ENCODE peak calls at places on chromosome 1, in four cellular contexts. E is fibroblast of lung, F is endothelial cell of umbilical vein, O is HCT116. T is an unnamed sample.
A peak's percentile ranks its signal among the peaks of the same experiment; 100 is the strongest.

GRCh38 chr1:236455242-236455641 is 61.2 kb downstream of the EDARADD start:
- DNase-seq in F (no peak), O (no peak), E (no peak), T (no peak)

GRCh38 chr1:223834660-223835263 is 11.0 kb downstream of the TP53BP2 start:
- DNase-seq in F (no peak), O (no peak), E (peak; percentile 79), T (no peak)

GRCh38 chr1:20233394-20233793 is 47.1 kb upstream of the PLA2G2C start:
- DNase-seq in E (peak; percentile 56), O (peak; percentile 21), F (peak; percentile 37), T (peak; percentile 64)

GRCh38 chr1:171122299-171122698 is 31.6 kb downstream of the FMO3 start:
- DNase-seq in E (no peak), F (no peak), O (no peak), T (no peak)

GRCh38 chr1:236156512-236157208 is 14.3 kb downstream of the GPR137B start:
- DNase-seq in E (no peak), F (no peak), O (no peak), T (no peak)

GRCh38 chr1:58870298-58870676 is 86.4 kb upstream of the JUN start:
- DNase-seq in E (no peak), F (peak; percentile 77), O (no peak), T (peak; percentile 87)

GRCh38 chr1:27603320-27603961 is 503 bp downstream of the AHDC1 start:
- DNase-seq in O (no peak), E (no peak), F (peak; percentile 29), T (no peak)

GRCh38 chr1:40338745-40339419 is 21.8 kb upstream of the COL9A2 start:
- DNase-seq in O (peak; percentile 74), E (peak; percentile 77), F (peak; percentile 87), T (peak; percentile 93)

GRCh38 chr1:36609241-36610027 is 126.7 kb upstream of the CSF3R start:
- DNase-seq in O (peak; percentile 68), F (peak; percentile 31), E (peak; percentile 28), T (peak; percentile 43)

GRCh38 chr1:151976015-151976343 is 17.7 kb downstream of the S100A10 start:
- DNase-seq in E (no peak), O (no peak), F (no peak), T (no peak)

GRCh38 chr1:180057883-180058396 is 96.7 kb upstream of the QSOX1 start:
- DNase-seq in F (no peak), O (no peak), E (peak; percentile 18), T (no peak)

GRCh38 chr1:94597701-94598100 is 56.1 kb upstream of the F3 start:
- DNase-seq in F (no peak), E (peak; percentile 47), O (no peak), T (peak; percentile 91)

GRCh38 chr1:217418241-217418840 is 212.5 kb downstream of the GPATCH2 start:
- DNase-seq in O (no peak), E (peak; percentile 71), F (no peak), T (no peak)

GRCh38 chr1:171495444-171495843 is 10.1 kb downstream of the PRRC2C start:
- DNase-seq in E (no peak), O (no peak), F (peak; percentile 12), T (no peak)

GRCh38 chr1:109935451-109935900 is 24.8 kb downstream of the CSF1 start:
- DNase-seq in F (no peak), O (no peak), E (no peak), T (no peak)

GRCh38 chr1:18962121-18962721 is 5.7 kb upstream of the IFFO2 start:
- DNase-seq in F (no peak), E (no peak), O (no peak), T (no peak)

GRCh38 chr1:179742717-179743678 is at the start of gene FAM163A:
- DNase-seq in O (no peak), F (no peak), E (no peak), T (no peak)

GRCh38 chr1:193754732-193755427 is 568.5 kb upstream of the B3GALT2 start:
- DNase-seq in F (no peak), O (peak; percentile 2), E (peak; percentile 19), T (no peak)

GRCh38 chr1:3071507-3072177 is 2.6 kb downstream of the PRDM16 start:
- DNase-seq in F (no peak), O (no peak), E (no peak), T (no peak)

GRCh38 chr1:24177161-24177560 is 9.9 kb downstream of the IFNLR1 start:
- DNase-seq in F (no peak), E (no peak), O (no peak), T (no peak)
- H3K9me3 ChIP-seq in F (no peaks in the 10 kb centered on the region), E (no peaks in the 10 kb centered on the region), O (no peaks in the 10 kb centered on the region), T (no peaks in the 10 kb centered on the region)

GRCh38 chr1:47562147-47562546 is 124.3 kb downstream of the FOXD2 start:
- DNase-seq in F (no peak), O (no peak), E (no peak), T (no peak)

GRCh38 chr1:47559944-47560695 is 122.3 kb downstream of the FOXD2 start:
- DNase-seq in F (no peak), E (no peak), O (no peak), T (no peak)

GRCh38 chr1:47562799-47563198 is 125.0 kb downstream of the FOXD2 start:
- DNase-seq in E (no peak), O (no peak), F (no peak), T (no peak)

GRCh38 chr1:47563206-47563605 is 125.4 kb downstream of the FOXD2 start:
- DNase-seq in F (no peak), O (no peak), E (no peak), T (no peak)

GRCh38 chr1:47561523-47562007 is 123.7 kb downstream of the FOXD2 start:
- DNase-seq in O (no peak), F (no peak), E (no peak), T (no peak)
- H3K4me3 ChIP-seq in O (no peak overlapping the region), F (no peak overlapping the region), E (no peak overlapping the region), T (no peak overlapping the region)

GRCh38 chr1:229023651-229024295 is 247.1 kb upstream of the RAB4A start:
- DNase-seq in E (no peak), F (no peak), O (no peak), T (no peak)

GRCh38 chr1:229025576-229025975 is 245.3 kb upstream of the RAB4A start:
- DNase-seq in E (no peak), O (no peak), F (no peak), T (no peak)

GRCh38 chr1:229027158-229027557 is 243.8 kb upstream of the RAB4A start:
- DNase-seq in O (no peak), F (no peak), E (no peak), T (no peak)

GRCh38 chr1:229022595-229023350 is 248.1 kb upstream of the RAB4A start:
- DNase-seq in F (no peak), O (no peak), E (no peak), T (no peak)

DNA sequence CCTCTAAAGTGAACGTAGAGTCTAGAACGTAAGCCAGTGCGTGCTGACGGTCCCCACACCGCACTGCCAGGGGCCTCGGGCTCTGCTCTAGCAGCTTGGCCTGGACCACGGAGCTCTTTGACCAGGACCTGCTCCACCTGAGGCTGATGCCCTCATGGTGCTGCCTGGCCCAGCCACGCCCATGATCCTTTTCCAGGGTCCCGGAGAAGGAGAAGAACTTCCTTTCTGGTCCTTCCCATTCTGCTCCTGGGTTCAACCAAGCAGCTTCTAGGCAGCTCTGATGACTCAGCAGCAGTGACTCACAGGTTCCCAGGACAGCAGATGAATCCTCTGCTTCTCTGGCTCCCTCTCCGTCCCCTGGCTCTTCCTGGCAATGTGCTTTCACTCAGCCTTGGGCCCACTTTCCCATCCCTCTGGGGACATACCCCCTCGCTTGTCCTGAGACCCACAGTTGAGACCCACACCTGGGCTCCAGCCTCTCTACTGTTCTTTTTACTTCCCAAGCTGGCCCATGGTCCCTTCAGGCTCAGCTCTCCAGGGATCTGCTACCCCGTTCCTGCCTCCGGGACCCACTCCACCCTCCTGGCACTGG is 246.3 kb upstream of the RAB4A start:
- DNase-seq in E (peak; percentile 85), O (peak; percentile 57), F (peak; percentile 55), T (no peak)
- H2AFZ ChIP-seq in E (no peak overlapping the region), O (peak overlapping the region; percentile 71), F (no peak overlapping the region), T (no peak overlapping the region)

GRCh38 chr1:174742805-174743653 is 256.7 kb upstream of the CACYBP start:
- DNase-seq in E (no peak), F (no peak), O (no peak), T (no peak)

GRCh38 chr1:174746024-174746808 is 253.5 kb upstream of the CACYBP start:
- DNase-seq in F (no peak), E (no peak), O (no peak), T (no peak)

GRCh38 chr1:174743654-174744561 is 255.8 kb upstream of the CACYBP start:
- DNase-seq in O (peak; percentile 28), F (peak; percentile 52), E (peak; percentile 71), T (peak; percentile 52)

GRCh38 chr1:174747613-174748012 is 252.1 kb upstream of the CACYBP start:
- DNase-seq in O (no peak), E (no peak), F (no peak), T (no peak)

DNA sequence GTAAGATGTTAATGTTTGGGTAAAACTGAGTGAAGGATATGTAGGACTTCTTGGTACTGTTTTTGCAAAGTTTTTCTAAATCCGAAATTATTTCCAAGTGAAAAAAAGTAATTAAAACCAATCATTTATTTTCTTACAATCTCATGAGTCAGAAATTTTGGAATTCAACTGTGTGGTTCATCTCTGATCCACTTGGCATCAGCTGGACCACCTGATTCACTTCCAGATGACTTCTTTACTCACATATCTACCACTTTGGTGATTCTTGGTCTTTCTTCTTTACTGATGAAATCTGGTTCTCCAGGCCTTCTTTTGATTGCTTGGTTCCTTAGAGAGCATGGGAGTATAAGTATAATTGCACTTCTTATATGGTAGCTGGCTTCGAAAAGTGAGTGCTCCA is 254.9 kb upstream of the CACYBP start:
- DNase-seq in E (no peak), O (no peak), F (no peak), T (no peak)
- H3K9me3 ChIP-seq in E (no peaks in the 10 kb centered on the region), O (no peaks in the 10 kb centered on the region), F (no peaks in the 10 kb centered on the region), T (no peaks in the 10 kb centered on the region)

DNA sequence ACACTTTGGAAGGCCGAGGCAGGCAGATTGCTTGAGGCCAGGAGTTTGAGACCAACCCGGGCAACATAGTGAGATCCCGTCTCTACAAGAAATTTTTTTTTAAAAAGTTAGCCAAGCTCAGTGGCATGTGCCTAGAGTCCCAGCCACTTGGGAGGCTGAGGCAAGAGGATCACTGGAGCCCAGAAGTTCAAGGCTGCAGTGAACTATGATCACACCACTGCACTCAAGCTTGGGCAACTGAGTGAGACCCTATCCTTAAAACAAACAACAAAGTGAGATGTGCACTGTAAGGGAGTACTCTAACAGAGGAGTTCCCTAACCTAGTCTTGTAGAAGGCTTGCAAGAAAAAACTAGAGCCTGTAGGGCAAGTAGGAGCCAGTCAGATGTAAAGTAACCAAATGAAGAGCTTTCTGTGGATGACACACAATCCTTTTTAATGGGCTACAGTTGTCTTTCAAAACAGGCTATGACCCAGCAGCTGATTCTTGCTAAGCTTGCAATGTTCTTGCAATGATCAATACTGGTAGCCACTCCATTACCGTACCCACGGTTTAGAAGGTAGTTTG is 38.0 kb upstream of the SRP9 start:
- DNase-seq in F (no peak), O (no peak), E (no peak), T (no peak)
- H3K4me3 ChIP-seq in F (no peak overlapping the region), O (no peak overlapping the region), E (no peak overlapping the region), T (no peak overlapping the region)